ENCODE peak calls at places on chromosome 1, in five cellular contexts. One of them, this sample, is unnamed.
A peak's percentile ranks its signal among the peaks of the same experiment; 100 is the strongest.

GRCh38 chr1:165501351-165501974 is 42.3 kb upstream of the LRRC52 start:
- DNase-seq in GM23338: no peak
- DNase-seq in fibroblast of lung: no peak
- DNase-seq in K562: no peak
- DNase-seq in SK-N-MC: no peak
- DNase-seq in this sample: no peak

GRCh38 chr1:91099746-91100621 is 78.1 kb upstream of the ZNF644 start:
- DNase-seq in SK-N-MC: no peak
- DNase-seq in fibroblast of lung: peak; percentile 29
- DNase-seq in GM23338: no peak
- DNase-seq in K562: no peak
- DNase-seq in this sample: no peak

GRCh38 chr1:201307239-201307638 is 23.9 kb downstream of the PKP1 start:
- DNase-seq in fibroblast of lung: peak; percentile 36
- DNase-seq in GM23338: no peak
- DNase-seq in SK-N-MC: no peak
- DNase-seq in K562: no peak
- DNase-seq in this sample: no peak

GRCh38 chr1:61124078-61124477 is 41.7 kb downstream of the NFIA start:
- DNase-seq in SK-N-MC: no peak
- DNase-seq in fibroblast of lung: no peak
- DNase-seq in GM23338: no peak
- DNase-seq in K562: no peak
- DNase-seq in this sample: no peak

GRCh38 chr1:171805395-171806115 is 24.1 kb downstream of the METTL13 start:
- DNase-seq in SK-N-MC: no peak
- DNase-seq in K562: no peak
- DNase-seq in fibroblast of lung: no peak
- DNase-seq in GM23338: no peak
- DNase-seq in this sample: no peak

GRCh38 chr1:55463814-55464445 is 248.8 kb upstream of the USP24 start:
- DNase-seq in K562: no peak
- DNase-seq in GM23338: no peak
- DNase-seq in SK-N-MC: no peak
- DNase-seq in fibroblast of lung: no peak
- DNase-seq in this sample: no peak

GRCh38 chr1:17207966-17208418 is 3.1 kb downstream of the PADI1 start:
- DNase-seq in SK-N-MC: peak; percentile 92
- DNase-seq in fibroblast of lung: peak; percentile 70
- DNase-seq in GM23338: no peak
- DNase-seq in K562: peak; percentile 47
- DNase-seq in this sample: peak; percentile 63

GRCh38 chr1:110645962-110646735 is 28.6 kb downstream of the KCNA3 start:
- DNase-seq in fibroblast of lung: peak; percentile 15
- DNase-seq in SK-N-MC: no peak
- DNase-seq in GM23338: no peak
- DNase-seq in K562: no peak
- DNase-seq in this sample: no peak

GRCh38 chr1:162023547-162024501 is at the start of gene OLFML2B:
- DNase-seq in GM23338: peak; percentile 91
- DNase-seq in SK-N-MC: peak; percentile 53
- DNase-seq in K562: peak; percentile 46
- DNase-seq in fibroblast of lung: peak; percentile 82
- DNase-seq in this sample: peak; percentile 38

GRCh38 chr1:67105508-67105907 is 29.3 kb downstream of the C1orf141 start:
- DNase-seq in K562: no peak
- DNase-seq in SK-N-MC: no peak
- DNase-seq in GM23338: no peak
- DNase-seq in fibroblast of lung: no peak
- DNase-seq in this sample: no peak

GRCh38 chr1:30657131-30658013 is 66.0 kb downstream of the MATN1 start:
- DNase-seq in K562: no peak
- DNase-seq in fibroblast of lung: no peak
- DNase-seq in GM23338: no peak
- DNase-seq in SK-N-MC: no peak
- DNase-seq in this sample: peak; percentile 35

GRCh38 chr1:154178856-154179811 is 12.8 kb downstream of the TPM3 start:
- DNase-seq in SK-N-MC: no peak
- DNase-seq in K562: peak; percentile 60
- DNase-seq in GM23338: no peak
- DNase-seq in fibroblast of lung: no peak
- DNase-seq in this sample: no peak

GRCh38 chr1:35377553-35377952 is 109.0 kb downstream of the ZMYM4 start:
- DNase-seq in K562: no peak
- DNase-seq in GM23338: no peak
- DNase-seq in fibroblast of lung: peak; percentile 20
- DNase-seq in SK-N-MC: no peak
- DNase-seq in this sample: no peak

GRCh38 chr1:6418668-6419396 is 887 bp downstream of the HES2 start:
- DNase-seq in SK-N-MC: no peak
- DNase-seq in K562: no peak
- DNase-seq in fibroblast of lung: no peak
- DNase-seq in GM23338: peak; percentile 65
- DNase-seq in this sample: no peak

GRCh38 chr1:39250460-39251240 is 46.2 kb downstream of the MACF1 start:
- DNase-seq in SK-N-MC: no peak
- DNase-seq in fibroblast of lung: peak; percentile 59
- DNase-seq in K562: no peak
- DNase-seq in GM23338: no peak
- DNase-seq in this sample: no peak

GRCh38 chr1:165355977-165356811 is at the start of gene LMX1A:
- DNase-seq in K562: no peak
- DNase-seq in SK-N-MC: no peak
- DNase-seq in fibroblast of lung: no peak
- DNase-seq in GM23338: peak; percentile 67
- DNase-seq in this sample: no peak

GRCh38 chr1:101683136-101683535 is 313.6 kb downstream of the OLFM3 start:
- DNase-seq in fibroblast of lung: no peak
- DNase-seq in GM23338: no peak
- DNase-seq in K562: no peak
- DNase-seq in SK-N-MC: no peak
- DNase-seq in this sample: no peak

GRCh38 chr1:183859865-183860264 is 54.9 kb downstream of the RGL1 start:
- DNase-seq in K562: no peak
- DNase-seq in GM23338: no peak
- DNase-seq in fibroblast of lung: peak; percentile 48
- DNase-seq in SK-N-MC: no peak
- DNase-seq in this sample: no peak

GRCh38 chr1:218743861-218744505 is 398.8 kb downstream of the TGFB2 start:
- DNase-seq in fibroblast of lung: no peak
- DNase-seq in SK-N-MC: no peak
- DNase-seq in GM23338: no peak
- DNase-seq in K562: no peak
- DNase-seq in this sample: no peak

GRCh38 chr1:109617291-109617801 is 2.1 kb downstream of the GNAT2 start:
- DNase-seq in SK-N-MC: no peak
- DNase-seq in GM23338: peak; percentile 52
- DNase-seq in fibroblast of lung: peak; percentile 97
- DNase-seq in K562: no peak
- DNase-seq in this sample: peak; percentile 44

GRCh38 chr1:161763522-161764098 is 2.5 kb upstream of the ATF6 start:
- DNase-seq in K562: peak; percentile 45
- DNase-seq in fibroblast of lung: no peak
- DNase-seq in GM23338: peak; percentile 71
- DNase-seq in SK-N-MC: no peak
- DNase-seq in this sample: peak; percentile 75

GRCh38 chr1:109290998-109291397 is 8.1 kb upstream of the PSRC1 start:
- DNase-seq in GM23338: no peak
- DNase-seq in SK-N-MC: no peak
- DNase-seq in fibroblast of lung: no peak
- DNase-seq in K562: no peak
- DNase-seq in this sample: no peak

GRCh38 chr1:54792686-54793282 is 8.3 kb downstream of the TTC22 start:
- DNase-seq in SK-N-MC: no peak
- DNase-seq in fibroblast of lung: no peak
- DNase-seq in GM23338: no peak
- DNase-seq in K562: no peak
- DNase-seq in this sample: no peak

GRCh38 chr1:31760422-31760900 is 3.7 kb downstream of the ADGRB2 start:
- DNase-seq in GM23338: peak; percentile 72
- DNase-seq in K562: no peak
- DNase-seq in SK-N-MC: no peak
- DNase-seq in fibroblast of lung: peak; percentile 18
- DNase-seq in this sample: no peak

GRCh38 chr1:224565611-224566406 is 50.3 kb upstream of the CNIH3 start:
- DNase-seq in GM23338: no peak
- DNase-seq in fibroblast of lung: no peak
- DNase-seq in SK-N-MC: no peak
- DNase-seq in K562: no peak
- DNase-seq in this sample: no peak

GRCh38 chr1:113246929-113247328 is 143.4 kb upstream of the MAGI3 start:
- DNase-seq in GM23338: no peak
- DNase-seq in SK-N-MC: no peak
- DNase-seq in fibroblast of lung: no peak
- DNase-seq in K562: no peak
- DNase-seq in this sample: no peak

GRCh38 chr1:113250161-113250560 is 140.2 kb upstream of the MAGI3 start:
- DNase-seq in K562: no peak
- DNase-seq in fibroblast of lung: no peak
- DNase-seq in SK-N-MC: no peak
- DNase-seq in GM23338: no peak
- DNase-seq in this sample: no peak

GRCh38 chr1:113248494-113248893 is 141.8 kb upstream of the MAGI3 start:
- DNase-seq in fibroblast of lung: no peak
- DNase-seq in GM23338: no peak
- DNase-seq in K562: no peak
- DNase-seq in SK-N-MC: no peak
- DNase-seq in this sample: no peak

GRCh38 chr1:113247805-113248204 is 142.5 kb upstream of the MAGI3 start:
- DNase-seq in SK-N-MC: no peak
- DNase-seq in K562: no peak
- DNase-seq in fibroblast of lung: no peak
- DNase-seq in GM23338: no peak
- DNase-seq in this sample: no peak

GRCh38 chr1:113247355-113247754 is 143.0 kb upstream of the MAGI3 start:
- DNase-seq in GM23338: no peak
- DNase-seq in fibroblast of lung: no peak
- DNase-seq in SK-N-MC: no peak
- DNase-seq in K562: no peak
- DNase-seq in this sample: no peak
- TF ChIP-seq EZH2 in GM23338: no peak
- TF ChIP-seq EZH2 in fibroblast of lung: no peak
- TF ChIP-seq EZH2 in SK-N-MC: no peak
- TF ChIP-seq EZH2 in K562: no peak
- TF ChIP-seq EZH2 in this sample: no peak

GRCh38 chr1:68233202-68233601 is 879 bp upstream of the WLS start:
- DNase-seq in fibroblast of lung: no peak
- DNase-seq in SK-N-MC: no peak
- DNase-seq in K562: no peak
- DNase-seq in GM23338: peak; percentile 34
- DNase-seq in this sample: no peak

GRCh38 chr1:68232354-68233148 is at the start of gene WLS:
- DNase-seq in fibroblast of lung: peak; percentile 83
- DNase-seq in GM23338: peak; percentile 89
- DNase-seq in K562: no peak
- DNase-seq in SK-N-MC: no peak
- DNase-seq in this sample: peak; percentile 38

GRCh38 chr1:68229927-68230812 is 2.2 kb downstream of the WLS start:
- DNase-seq in fibroblast of lung: peak; percentile 62
- DNase-seq in K562: no peak
- DNase-seq in GM23338: peak; percentile 38
- DNase-seq in SK-N-MC: no peak
- DNase-seq in this sample: no peak

GRCh38 chr1:68230901-68231626 is 1.3 kb downstream of the WLS start:
- DNase-seq in fibroblast of lung: no peak
- DNase-seq in SK-N-MC: no peak
- DNase-seq in K562: no peak
- DNase-seq in GM23338: peak; percentile 8
- DNase-seq in this sample: no peak

GRCh38 chr1:68231627-68232303 is 558 bp downstream of the WLS start:
- DNase-seq in SK-N-MC: no peak
- DNase-seq in GM23338: peak; percentile 67
- DNase-seq in K562: no peak
- DNase-seq in fibroblast of lung: peak; percentile 79
- DNase-seq in this sample: no peak
- TF ChIP-seq EZH2 in SK-N-MC: no peak
- TF ChIP-seq EZH2 in GM23338: peak; percentile 79
- TF ChIP-seq EZH2 in K562: no peak
- TF ChIP-seq EZH2 in fibroblast of lung: no peak
- TF ChIP-seq EZH2 in this sample: no peak

GRCh38 chr1:147847831-147848230 is 54.8 kb upstream of the GJA8 start:
- DNase-seq in fibroblast of lung: no peak
- DNase-seq in GM23338: no peak
- DNase-seq in SK-N-MC: no peak
- DNase-seq in K562: no peak
- DNase-seq in this sample: no peak
- TF ChIP-seq EZH2 in fibroblast of lung: no peak
- TF ChIP-seq EZH2 in GM23338: no peak
- TF ChIP-seq EZH2 in SK-N-MC: no peak
- TF ChIP-seq EZH2 in K562: no peak
- TF ChIP-seq EZH2 in this sample: no peak

GRCh38 chr1:210328032-210328745 is 513 bp upstream of the HHAT start:
- DNase-seq in SK-N-MC: no peak
- DNase-seq in GM23338: peak; percentile 8
- DNase-seq in K562: no peak
- DNase-seq in fibroblast of lung: peak; percentile 12
- DNase-seq in this sample: no peak

GRCh38 chr1:210325026-210325670 is 3.6 kb upstream of the HHAT start:
- DNase-seq in GM23338: no peak
- DNase-seq in SK-N-MC: no peak
- DNase-seq in K562: no peak
- DNase-seq in fibroblast of lung: no peak
- DNase-seq in this sample: no peak

GRCh38 chr1:210330279-210330866 is 1.7 kb downstream of the HHAT start:
- DNase-seq in K562: peak; percentile 16
- DNase-seq in SK-N-MC: no peak
- DNase-seq in GM23338: no peak
- DNase-seq in fibroblast of lung: peak; percentile 70
- DNase-seq in this sample: no peak

GRCh38 chr1:210332233-210332632 is 3.5 kb downstream of the HHAT start:
- DNase-seq in fibroblast of lung: no peak
- DNase-seq in GM23338: no peak
- DNase-seq in K562: no peak
- DNase-seq in SK-N-MC: no peak
- DNase-seq in this sample: no peak

DNA sequence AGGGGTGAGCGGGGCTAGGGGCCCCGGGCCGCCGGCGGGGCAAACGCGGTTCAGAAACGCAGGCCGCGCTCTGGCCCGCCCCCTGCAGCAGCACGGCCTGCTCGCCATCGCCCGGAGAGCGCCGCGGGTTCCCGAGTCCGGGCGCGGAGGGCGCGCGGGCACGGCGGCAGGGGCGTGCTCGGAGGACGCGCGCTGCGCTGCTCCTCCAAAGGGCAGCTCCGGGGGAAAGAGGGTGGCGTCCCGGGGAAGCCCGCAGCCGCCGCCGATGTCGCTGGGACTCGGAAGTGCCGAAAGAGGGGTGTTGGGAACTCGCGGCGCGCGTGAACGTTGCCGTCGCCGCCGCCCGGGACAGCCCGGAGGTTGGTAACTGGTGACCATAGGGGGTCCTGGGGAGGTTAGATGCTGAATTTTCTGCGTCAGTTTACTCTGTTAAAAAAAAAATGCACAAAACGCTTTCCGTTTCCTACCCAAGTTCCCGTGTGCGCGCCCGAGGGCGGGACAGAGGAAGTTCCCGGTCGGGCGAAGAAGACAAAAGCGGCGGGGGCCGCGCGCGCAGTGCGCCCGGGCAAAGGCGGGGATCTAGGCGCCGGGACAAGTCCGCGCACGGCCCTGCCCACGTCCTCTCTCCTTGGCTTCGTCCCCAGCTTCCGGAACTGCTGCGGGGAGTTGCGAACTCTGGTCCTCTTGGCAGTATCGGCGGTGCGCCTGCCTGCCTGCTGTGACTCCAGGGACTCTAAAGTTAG is at the start of gene HHAT:
- DNase-seq in SK-N-MC: no peak
- DNase-seq in K562: no peak
- DNase-seq in fibroblast of lung: peak; percentile 78
- DNase-seq in GM23338: peak; percentile 82
- DNase-seq in this sample: peak; percentile 62
- TF ChIP-seq EZH2 in SK-N-MC: no peak
- TF ChIP-seq EZH2 in K562: no peak
- TF ChIP-seq EZH2 in fibroblast of lung: no peak
- TF ChIP-seq EZH2 in GM23338: peak; percentile 21
- TF ChIP-seq EZH2 in this sample: no peak